ENCODE peak calls at places on chromosomes 6 and 20, in five cellular contexts. One of them, this sample, is unnamed.

GRCh38 chr6:30752164-30752927 is 8.0 kb upstream of the IER3 start:
- DNase-seq in HTR-8/SVneo: peak
- DNase-seq in activated effector memory CD4-positive, alpha-beta T cell treated with anti-CD3 and anti-CD28 coated beads, Interleukin-2, amount 50 U/mL, for 16 hours: no peak
- DNase-seq in GM03348: peak
- DNase-seq in RPMI7951: peak
- DNase-seq in this sample: no peak

GRCh38 chr6:42239736-42240375 is 22.2 kb upstream of the MRPS10 start:
- DNase-seq in activated effector memory CD4-positive, alpha-beta T cell treated with anti-CD3 and anti-CD28 coated beads, Interleukin-2, amount 50 U/mL, for 16 hours: peak
- DNase-seq in HTR-8/SVneo: no peak
- DNase-seq in GM03348: peak
- DNase-seq in RPMI7951: peak
- DNase-seq in this sample: no peak

GRCh38 chr20:20594171-20594530 is 118.3 kb downstream of the RALGAPA2 start:
- DNase-seq in RPMI7951: peak
- DNase-seq in activated effector memory CD4-positive, alpha-beta T cell treated with anti-CD3 and anti-CD28 coated beads, Interleukin-2, amount 50 U/mL, for 16 hours: no peak
- DNase-seq in HTR-8/SVneo: peak
- DNase-seq in GM03348: peak
- DNase-seq in this sample: peak

GRCh38 chr20:17849111-17849900 is 119.3 kb downstream of the SNX5 start:
- DNase-seq in GM03348: no peak
- DNase-seq in HTR-8/SVneo: no peak
- DNase-seq in RPMI7951: no peak
- DNase-seq in activated effector memory CD4-positive, alpha-beta T cell treated with anti-CD3 and anti-CD28 coated beads, Interleukin-2, amount 50 U/mL, for 16 hours: no peak
- DNase-seq in this sample: no peak

GRCh38 chr20:52056203-52057062 is 135.1 kb downstream of the ZFP64 start:
- DNase-seq in HTR-8/SVneo: no peak
- DNase-seq in activated effector memory CD4-positive, alpha-beta T cell treated with anti-CD3 and anti-CD28 coated beads, Interleukin-2, amount 50 U/mL, for 16 hours: no peak
- DNase-seq in RPMI7951: peak
- DNase-seq in GM03348: peak
- DNase-seq in this sample: no peak

GRCh38 chr6:168418631-168419250 is 22.2 kb upstream of the SMOC2 start:
- DNase-seq in RPMI7951: no peak
- DNase-seq in HTR-8/SVneo: no peak
- DNase-seq in activated effector memory CD4-positive, alpha-beta T cell treated with anti-CD3 and anti-CD28 coated beads, Interleukin-2, amount 50 U/mL, for 16 hours: no peak
- DNase-seq in GM03348: no peak
- DNase-seq in this sample: no peak

GRCh38 chr6:111356551-111356950 is 126.5 kb downstream of the REV3L start:
- DNase-seq in HTR-8/SVneo: no peak
- DNase-seq in RPMI7951: no peak
- DNase-seq in activated effector memory CD4-positive, alpha-beta T cell treated with anti-CD3 and anti-CD28 coated beads, Interleukin-2, amount 50 U/mL, for 16 hours: no peak
- DNase-seq in GM03348: no peak
- DNase-seq in this sample: no peak

GRCh38 chr6:3239110-3239830 is 11.8 kb upstream of the TUBB2B start:
- DNase-seq in RPMI7951: no peak
- DNase-seq in activated effector memory CD4-positive, alpha-beta T cell treated with anti-CD3 and anti-CD28 coated beads, Interleukin-2, amount 50 U/mL, for 16 hours: no peak
- DNase-seq in HTR-8/SVneo: no peak
- DNase-seq in GM03348: no peak
- DNase-seq in this sample: no peak

GRCh38 chr20:8043687-8044278 is 24.2 kb upstream of the TMX4 start:
- DNase-seq in HTR-8/SVneo: peak
- DNase-seq in activated effector memory CD4-positive, alpha-beta T cell treated with anti-CD3 and anti-CD28 coated beads, Interleukin-2, amount 50 U/mL, for 16 hours: no peak
- DNase-seq in RPMI7951: peak
- DNase-seq in GM03348: peak
- DNase-seq in this sample: peak

GRCh38 chr20:53731595-53731994 is 138.0 kb upstream of the ZNF217 start:
- DNase-seq in RPMI7951: no peak
- DNase-seq in HTR-8/SVneo: no peak
- DNase-seq in activated effector memory CD4-positive, alpha-beta T cell treated with anti-CD3 and anti-CD28 coated beads, Interleukin-2, amount 50 U/mL, for 16 hours: no peak
- DNase-seq in GM03348: no peak
- DNase-seq in this sample: no peak

GRCh38 chr6:28633445-28634215 is 107.9 kb downstream of the GPX5 start:
- DNase-seq in RPMI7951: no peak
- DNase-seq in GM03348: no peak
- DNase-seq in HTR-8/SVneo: no peak
- DNase-seq in activated effector memory CD4-positive, alpha-beta T cell treated with anti-CD3 and anti-CD28 coated beads, Interleukin-2, amount 50 U/mL, for 16 hours: no peak
- DNase-seq in this sample: no peak

GRCh38 chr6:15517600-15517999 is 145.2 kb downstream of the DTNBP1 start:
- DNase-seq in GM03348: no peak
- DNase-seq in RPMI7951: no peak
- DNase-seq in activated effector memory CD4-positive, alpha-beta T cell treated with anti-CD3 and anti-CD28 coated beads, Interleukin-2, amount 50 U/mL, for 16 hours: peak
- DNase-seq in HTR-8/SVneo: no peak
- DNase-seq in this sample: no peak